ENCODE peak calls at places on chromosomes 5 and 9, in ten cellular contexts. K is endothelial cell, Z is GM20000, H is fibroblast of lung, B is coronary artery, G is GM13976, P is body of pancreas, L is mucosa of descending colon, N is A549, O is choroid plexus epithelial cell. V is an unnamed sample.

GRCh38 chr9:29063031-29063430 is 1489.8 kb upstream of the C9orf72 start:
- DNase-seq in K (no peak), Z (no peak), H (no peak), B (no peak), G (no peak), P (no peak), L (no peak), N (no peak), O (no peak), V (no peak)

GRCh38 chr9:32783168-32783891 is at the start of gene TMEM215:
- DNase-seq in K (peak; percentile 61), Z (no peak), H (peak; percentile 13), B (no peak), G (no peak), P (no peak), L (no peak), N (peak; percentile 20), O (peak; percentile 0), V (peak; percentile 33)

GRCh38 chr5:17378346-17378984 is 119.6 kb upstream of the TAF11L2 start:
- DNase-seq in K (no peak), Z (no peak), H (peak; percentile 83), B (no peak), G (no peak), P (no peak), L (no peak), N (no peak), O (peak; percentile 84), V (no peak)

GRCh38 chr5:72523960-72524582 is 16.9 kb upstream of the ZNF366 start:
- DNase-seq in K (no peak), Z (peak; percentile 63), H (peak; percentile 80), B (no peak), G (peak; percentile 53), P (no peak), L (no peak), N (no peak), O (peak; percentile 95), V (no peak)

GRCh38 chr9:132669636-132670358 is at the start of gene DDX31:
- DNase-seq in K (peak; percentile 77), Z (peak; percentile 95), H (peak; percentile 82), B (peak; percentile 86), G (peak; percentile 94), P (peak; percentile 82), L (peak; percentile 89), N (peak; percentile 80), O (peak; percentile 82), V (peak; percentile 68)

GRCh38 chr5:6365142-6365976 is 13.0 kb downstream of the MED10 start:
- DNase-seq in K (no peak), Z (no peak), H (peak; percentile 32), B (peak; percentile 47), G (no peak), P (no peak), L (no peak), N (no peak), O (peak; percentile 41), V (no peak)

GRCh38 chr5:136079195-136079985 is 50.6 kb downstream of the TGFBI start:
- DNase-seq in K (peak; percentile 41), Z (no peak), H (no peak), B (no peak), G (peak; percentile 47), P (no peak), L (no peak), N (no peak), O (no peak), V (peak; percentile 57)

GRCh38 chr5:34564706-34565235 is 91.4 kb upstream of the RAI14 start:
- DNase-seq in K (no peak), Z (no peak), H (peak; percentile 74), B (no peak), G (no peak), P (no peak), L (no peak), N (no peak), O (no peak), V (no peak)

GRCh38 chr9:126536131-126536530 is 77.6 kb upstream of the LMX1B start:
- DNase-seq in K (no peak), Z (no peak), H (no peak), B (no peak), G (no peak), P (no peak), L (no peak), N (no peak), O (no peak), V (no peak)

GRCh38 chr9:110578575-110578895 is 1.0 kb downstream of the SVEP1 start:
- DNase-seq in K (no peak), Z (no peak), H (no peak), B (no peak), G (no peak), P (no peak), L (no peak), N (no peak), O (no peak), V (no peak)

GRCh38 chr5:142883025-142883424 is 112.8 kb downstream of the ARHGAP26 start:
- DNase-seq in K (no peak), Z (no peak), H (peak; percentile 76), B (peak; percentile 87), G (no peak), P (no peak), L (no peak), N (no peak), O (peak; percentile 50), V (no peak)

GRCh38 chr9:87812375-87813118 is 70.1 kb upstream of the SPATA31E1 start:
- DNase-seq in K (peak; percentile 36), Z (peak; percentile 45), H (peak; percentile 85), B (no peak), G (peak; percentile 27), P (peak; percentile 37), L (no peak), N (peak; percentile 60), O (peak; percentile 85), V (no peak)

GRCh38 chr5:99640646-99641045 is 711.8 kb upstream of the CHD1 start:
- DNase-seq in K (no peak), Z (no peak), H (no peak), B (no peak), G (no peak), P (no peak), L (no peak), N (no peak), O (no peak), V (no peak)
- TF ChIP-seq CTCF in K (no peak), Z (no peak), H (no peak), B (no peak), G (no peak), P (no peak), L (no peak), N (no peak), O (no peak), V (no peak)

DNA sequence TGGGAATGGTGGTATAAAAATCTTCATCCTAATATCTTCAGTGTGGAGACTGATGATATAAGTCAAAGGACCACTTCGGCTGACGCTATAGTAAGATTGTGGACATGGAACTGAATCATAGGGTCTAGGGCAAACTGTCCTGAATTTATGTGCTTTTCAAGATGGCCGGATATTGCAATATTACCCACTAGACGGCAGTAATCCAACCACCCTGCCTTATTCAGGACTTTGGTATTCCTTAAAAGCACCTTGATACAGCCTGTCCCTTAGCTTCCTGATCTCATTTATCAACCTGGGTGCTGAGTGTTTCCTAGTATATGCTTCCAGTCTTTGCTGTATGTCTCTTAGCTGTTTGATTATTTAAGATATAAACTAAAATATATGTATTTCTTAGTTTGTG is 71.2 kb upstream of the COX7C start:
- DNase-seq in K (no peak), Z (no peak), H (no peak), B (no peak), G (no peak), P (no peak), L (no peak), N (no peak), O (no peak), V (no peak)
- TF ChIP-seq CTCF in K (no peak), Z (no peak), H (no peak), B (no peak), G (no peak), P (no peak), L (no peak), N (no peak), O (no peak), V (no peak)

GRCh38 chr9:109083813-109084405 is 35.8 kb downstream of the TMEM245 start:
- DNase-seq in K (no peak), Z (no peak), H (no peak), B (no peak), G (no peak), P (no peak), L (no peak), N (no peak), O (no peak), V (no peak)

GRCh38 chr9:109088221-109088620 is 31.5 kb downstream of the TMEM245 start:
- DNase-seq in K (no peak), Z (no peak), H (peak; percentile 17), B (no peak), G (no peak), P (no peak), L (no peak), N (no peak), O (no peak), V (no peak)

GRCh38 chr9:109085510-109085909 is 34.2 kb downstream of the TMEM245 start:
- DNase-seq in K (no peak), Z (no peak), H (no peak), B (no peak), G (no peak), P (no peak), L (no peak), N (no peak), O (no peak), V (no peak)

GRCh38 chr9:109087795-109088194 is 32.0 kb downstream of the TMEM245 start:
- DNase-seq in K (no peak), Z (no peak), H (no peak), B (no peak), G (no peak), P (no peak), L (no peak), N (no peak), O (no peak), V (no peak)

GRCh38 chr9:109086221-109086620 is 33.5 kb downstream of the TMEM245 start:
- DNase-seq in K (no peak), Z (peak; percentile 37), H (peak; percentile 16), B (no peak), G (peak; percentile 48), P (no peak), L (no peak), N (no peak), O (peak; percentile 64), V (no peak)
- TF ChIP-seq CTCF in K (no peak), Z (no peak), H (no peak), B (no peak), G (no peak), P (no peak), L (no peak), N (no peak), O (peak; percentile 25), V (no peak)

DNA sequence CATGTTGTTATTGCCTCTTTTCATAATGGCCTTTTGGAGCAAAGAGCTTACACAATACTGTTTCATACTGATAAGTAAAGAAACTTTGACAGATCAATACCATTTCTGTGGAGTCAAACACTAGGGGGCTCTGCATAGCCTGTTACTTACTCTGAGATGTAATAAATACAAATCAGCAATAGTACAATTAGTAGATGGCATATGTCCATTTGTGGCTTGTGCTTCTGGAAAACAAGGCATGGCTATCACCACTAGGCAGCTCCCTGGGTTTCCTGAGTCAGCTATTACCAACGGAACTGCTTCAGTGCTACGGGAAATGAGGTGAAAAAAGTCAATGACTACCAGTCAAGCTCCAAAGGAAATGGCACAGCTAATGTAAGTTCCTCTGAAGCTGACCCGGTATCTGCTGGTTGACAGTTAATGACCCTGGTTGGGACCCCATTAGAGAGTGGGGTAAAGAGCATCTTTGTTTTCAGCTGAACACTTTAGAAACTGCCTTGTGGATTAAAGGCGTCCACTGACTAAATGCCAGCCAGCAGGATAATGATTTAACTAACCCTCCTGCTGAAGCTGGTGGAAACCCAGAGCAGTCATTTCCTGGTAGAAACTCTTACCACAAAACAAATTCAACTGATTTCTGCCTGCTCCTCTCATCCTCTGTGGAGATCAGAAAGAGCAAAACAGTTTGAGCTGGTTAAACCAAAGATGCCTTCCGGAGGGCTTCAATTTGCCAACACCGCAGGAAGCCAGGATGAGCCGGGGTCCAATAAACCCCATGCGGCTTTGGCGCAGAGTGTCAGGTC is 69.0 kb upstream of the FAM169A start:
- DNase-seq in K (peak; percentile 8), Z (peak; percentile 10), H (peak; percentile 54), B (no peak), G (no peak), P (peak; percentile 50), L (no peak), N (no peak), O (peak; percentile 70), V (no peak)
- TF ChIP-seq CTCF in K (peak; percentile 13), Z (no peak), H (peak; percentile 41), B (no peak), G (no peak), P (peak; percentile 78), L (no peak), N (peak; percentile 18), O (peak; percentile 63), V (peak; percentile 22)

V was measured in D721Med.